ENCODE peak calls at places on chromosomes 7 and 10, in six cellular contexts. Z, W, B, Q, S and E are unnamed samples. For H3K4me1, the result is how much of the 10 kb centered on the place peaks cover.

GRCh38 chr7:1854521-1855395 is 184.7 kb downstream of the ELFN1 start:
- DNase-seq in Z (no peak), B (peak), Q (no peak), S (peak), W (no peak), E (peak)

GRCh38 chr7:39271386-39271785 is 293.7 kb downstream of the POU6F2 start:
- DNase-seq in Q (peak), S (no peak), B (peak), Z (peak), W (peak), E (no peak)

GRCh38 chr7:11775401-11775800 is 56.6 kb downstream of the THSD7A start:
- DNase-seq in B (no peak), W (no peak), Q (no peak), S (no peak), Z (no peak), E (no peak)

GRCh38 chr7:51139796-51140195 is 176.8 kb downstream of the COBL start:
- DNase-seq in B (no peak), Q (no peak), W (no peak), S (no peak), Z (peak), E (no peak)

GRCh38 chr10:97127960-97128850 is 57.6 kb downstream of the SLIT1 start:
- DNase-seq in S (peak), W (no peak), Z (peak), Q (no peak), B (no peak), E (no peak)

GRCh38 chr7:2118630-2119190 is 114.0 kb downstream of the MAD1L1 start:
- DNase-seq in Q (no peak), Z (no peak), S (no peak), W (no peak), B (no peak), E (no peak)

GRCh38 chr7:35003679-35004278 is 33.5 kb downstream of the DPY19L1 start:
- DNase-seq in W (no peak), B (peak), Z (peak), S (no peak), Q (peak), E (no peak)

GRCh38 chr10:133011883-133012282 is 69.5 kb upstream of the CFAP46 start:
- DNase-seq in B (no peak), Z (no peak), Q (no peak), S (no peak), W (no peak), E (peak)

GRCh38 chr10:61592581-61592980 is 70.1 kb upstream of the CABCOCO1 start:
- DNase-seq in W (no peak), Q (peak), Z (no peak), S (no peak), B (no peak), E (no peak)

GRCh38 chr10:11381023-11381422 is 230.4 kb downstream of the USP6NL start:
- DNase-seq in Q (no peak), S (no peak), B (no peak), Z (no peak), W (no peak), E (no peak)

GRCh38 chr10:36608866-36609265 is 516.5 kb upstream of the ANKRD30A start:
- DNase-seq in B (no peak), Q (no peak), W (no peak), Z (no peak), S (no peak), E (no peak)

GRCh38 chr7:23000597-23001360 is 13.2 kb downstream of the HYCC1 start:
- DNase-seq in Q (no peak), S (no peak), W (no peak), B (no peak), Z (no peak), E (no peak)

GRCh38 chr10:4809156-4809555 is 16.9 kb upstream of the AKR1E2 start:
- DNase-seq in Q (no peak), W (no peak), Z (no peak), B (no peak), S (no peak), E (no peak)

GRCh38 chr7:143892527-143893300 is 9.3 kb downstream of the TCAF1 start:
- DNase-seq in W (no peak), B (no peak), Q (no peak), Z (no peak), S (no peak), E (no peak)

GRCh38 chr7:137820677-137821420 is 25.9 kb downstream of the DGKI start:
- DNase-seq in Z (peak), B (no peak), W (peak), S (no peak), Q (no peak), E (peak)

GRCh38 chr10:3631709-3632330 is 153.2 kb downstream of the KLF6 start:
- DNase-seq in S (no peak), Z (no peak), Q (no peak), W (no peak), B (no peak), E (no peak)

GRCh38 chr10:47095848-47096612 is 184.8 kb downstream of the PTPN20 start:
- DNase-seq in Q (no peak), Z (no peak), S (no peak), W (no peak), B (no peak), E (no peak)

GRCh38 chr7:45177801-45178200 is 20.2 kb downstream of the RAMP3 start:
- DNase-seq in S (peak), Z (no peak), Q (no peak), B (no peak), W (no peak), E (peak)

GRCh38 chr7:140841316-140841715 is 83.4 kb downstream of the BRAF start:
- DNase-seq in B (no peak), Z (no peak), S (no peak), Q (no peak), W (no peak), E (no peak)

GRCh38 chr7:66419210-66419609 is 209.5 kb upstream of the KCTD7 start:
- DNase-seq in S (no peak), B (no peak), Z (no peak), Q (no peak), W (no peak), E (no peak)

GRCh38 chr10:24176658-24177057 is 32.3 kb upstream of the KIAA1217 start:
- DNase-seq in W (no peak), Q (no peak), S (no peak), Z (no peak), B (no peak), E (no peak)

GRCh38 chr10:31602541-31603244 is 283.7 kb downstream of the ZEB1 start:
- DNase-seq in B (peak), Q (peak), W (peak), Z (peak), S (peak), E (peak)

GRCh38 chr7:82288769-82289535 is 154.6 kb downstream of the CACNA2D1 start:
- DNase-seq in Q (no peak), S (no peak), W (no peak), B (no peak), Z (no peak), E (no peak)

GRCh38 chr10:26703974-26704373 is 6.5 kb downstream of the PDSS1 start:
- DNase-seq in B (no peak), Z (no peak), S (no peak), Q (no peak), W (no peak), E (no peak)

GRCh38 chr10:13672505-13672904 is 85.7 kb downstream of the PRPF18 start:
- DNase-seq in Z (no peak), B (no peak), S (peak), Q (no peak), W (no peak), E (no peak)

GRCh38 chr7:2198206-2198605 is 34.5 kb downstream of the MAD1L1 start:
- DNase-seq in B (no peak), S (no peak), Z (no peak), W (no peak), Q (peak), E (peak)

GRCh38 chr7:1290262-1291039 is 57.8 kb downstream of the UNCX start:
- DNase-seq in W (no peak), Q (peak), Z (peak), S (peak), B (no peak), E (no peak)

GRCh38 chr7:88219781-88220747 is at the start of gene SRI:
- DNase-seq in B (peak), Z (peak), Q (peak), W (peak), S (peak), E (peak)

DNA sequence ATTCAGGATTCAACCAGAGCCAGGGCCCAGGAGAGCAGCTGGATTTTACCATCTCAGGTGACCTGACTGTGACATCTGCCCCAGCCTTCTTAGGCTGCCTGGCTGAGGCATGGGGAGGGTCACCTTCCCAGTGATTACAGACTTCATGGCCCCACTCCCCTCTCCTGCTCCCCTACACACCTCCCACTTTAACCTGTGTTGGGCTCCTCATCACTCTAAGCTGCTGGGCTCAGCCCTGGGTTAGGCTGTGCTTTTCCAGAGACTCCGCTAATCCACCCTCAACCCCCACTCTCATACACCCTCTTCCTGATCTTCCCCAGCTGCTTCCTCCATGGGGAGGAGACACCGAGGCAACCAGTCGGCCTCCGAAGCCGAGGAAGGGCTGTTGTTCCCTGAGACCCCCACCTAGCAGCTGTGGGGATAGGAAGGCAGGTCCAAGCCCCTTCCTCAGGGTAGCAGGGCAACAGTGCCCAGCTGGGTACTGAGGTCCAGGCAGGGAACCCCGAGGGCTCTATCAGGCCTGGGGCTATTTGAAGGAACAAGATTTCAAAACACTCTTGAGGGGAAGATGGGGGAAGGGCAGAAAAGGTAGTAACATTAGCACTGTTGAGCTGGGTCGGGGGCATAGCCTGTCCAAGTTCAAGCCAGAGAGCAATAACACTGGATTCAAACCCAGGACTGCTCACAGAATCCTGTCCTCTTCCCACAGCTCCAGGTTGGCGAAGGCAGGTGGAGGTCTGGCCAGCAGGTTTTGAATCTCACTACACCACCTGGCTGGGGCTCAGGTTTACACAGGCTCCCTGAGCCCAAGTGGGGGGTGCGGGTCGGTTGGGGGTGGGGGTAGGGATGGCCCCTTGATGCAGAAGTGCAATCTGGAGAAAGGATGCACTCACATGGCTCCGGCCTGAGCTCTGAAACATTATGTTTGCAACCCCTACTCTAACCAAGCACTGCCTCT is 1.8 kb downstream of the IMPDH1 start:
- DNase-seq in S (no peak), B (no peak), Q (no peak), Z (no peak), W (no peak), E (peak)
- H3K4me3 ChIP-seq in S (no peak), B (no peak), Q (no peak), Z (no peak), W (peak), E (no peak)

GRCh38 chr7:16816820-16817219 is 12.0 kb upstream of the AGR2 start:
- DNase-seq in Q (no peak), B (no peak), W (no peak), Z (peak), S (no peak), E (no peak)

GRCh38 chr7:16826061-16826460 is 21.3 kb upstream of the AGR2 start:
- DNase-seq in Z (no peak), W (no peak), Q (no peak), B (no peak), S (no peak), E (no peak)

GRCh38 chr7:16817536-16817935 is 12.7 kb upstream of the AGR2 start:
- DNase-seq in Z (no peak), W (no peak), B (no peak), Q (no peak), S (no peak), E (no peak)

GRCh38 chr7:16818732-16819131 is 13.9 kb upstream of the AGR2 start:
- DNase-seq in Z (no peak), S (no peak), B (no peak), W (no peak), Q (no peak), E (no peak)

DNA sequence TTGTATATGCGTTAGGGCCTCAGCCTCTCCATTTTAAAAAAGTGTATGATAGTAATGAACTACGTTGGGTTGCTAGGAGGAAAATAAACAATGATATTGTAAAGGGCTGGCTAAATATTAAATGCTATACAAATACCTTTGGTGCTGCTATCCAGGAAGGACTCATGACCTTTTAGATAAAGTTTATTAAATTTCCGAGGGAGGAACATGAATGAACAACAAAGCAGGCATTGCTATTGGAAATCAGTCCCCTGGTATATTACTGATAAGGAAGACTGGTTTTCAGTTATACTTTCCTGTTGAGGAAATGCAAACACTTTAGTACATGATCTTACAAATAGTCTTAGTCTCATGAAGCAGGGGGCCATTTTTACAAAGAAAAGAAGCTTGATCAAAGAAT is 17.2 kb upstream of the AGR2 start:
- DNase-seq in W (no peak), S (no peak), B (no peak), Q (no peak), Z (no peak), E (no peak)
- H3K4me1 ChIP-seq in W (under half), S (under half), B (under half), Q (under half), Z (under half), E (under half)

GRCh38 chr10:29246449-29246848 is 42.4 kb upstream of the LYZL1 start:
- DNase-seq in S (no peak), B (no peak), Q (no peak), W (no peak), Z (no peak), E (no peak)

GRCh38 chr10:29245476-29245875 is 43.4 kb upstream of the LYZL1 start:
- DNase-seq in B (no peak), Z (peak), S (no peak), Q (no peak), W (no peak), E (no peak)

GRCh38 chr10:29250066-29250465 is 38.8 kb upstream of the LYZL1 start:
- DNase-seq in B (no peak), Z (no peak), W (no peak), Q (no peak), S (no peak), E (no peak)

GRCh38 chr10:29248156-29248555 is 40.7 kb upstream of the LYZL1 start:
- DNase-seq in Z (no peak), W (no peak), B (no peak), Q (no peak), S (no peak), E (no peak)

GRCh38 chr10:29248987-29249386 is 39.9 kb upstream of the LYZL1 start:
- DNase-seq in S (no peak), W (no peak), Z (no peak), Q (no peak), B (no peak), E (no peak)
- TF ChIP-seq POLR2A in S (no peak), W (no peak), Z (no peak), Q (no peak), B (no peak), E (no peak)

GRCh38 chr10:86311176-86311575 is 55.4 kb downstream of the GRID1 start:
- DNase-seq in Z (no peak), W (no peak), Q (no peak), B (no peak), S (peak), E (no peak)

GRCh38 chr10:86314616-86315520 is 51.7 kb downstream of the GRID1 start:
- DNase-seq in Q (no peak), Z (no peak), S (peak), W (no peak), B (no peak), E (no peak)

GRCh38 chr10:86311900-86312299 is 54.7 kb downstream of the GRID1 start:
- DNase-seq in S (peak), Z (no peak), W (no peak), B (no peak), Q (no peak), E (peak)

GRCh38 chr10:86313621-86314041 is 53.0 kb downstream of the GRID1 start:
- DNase-seq in S (peak), W (no peak), Q (no peak), Z (no peak), B (no peak), E (no peak)

DNA sequence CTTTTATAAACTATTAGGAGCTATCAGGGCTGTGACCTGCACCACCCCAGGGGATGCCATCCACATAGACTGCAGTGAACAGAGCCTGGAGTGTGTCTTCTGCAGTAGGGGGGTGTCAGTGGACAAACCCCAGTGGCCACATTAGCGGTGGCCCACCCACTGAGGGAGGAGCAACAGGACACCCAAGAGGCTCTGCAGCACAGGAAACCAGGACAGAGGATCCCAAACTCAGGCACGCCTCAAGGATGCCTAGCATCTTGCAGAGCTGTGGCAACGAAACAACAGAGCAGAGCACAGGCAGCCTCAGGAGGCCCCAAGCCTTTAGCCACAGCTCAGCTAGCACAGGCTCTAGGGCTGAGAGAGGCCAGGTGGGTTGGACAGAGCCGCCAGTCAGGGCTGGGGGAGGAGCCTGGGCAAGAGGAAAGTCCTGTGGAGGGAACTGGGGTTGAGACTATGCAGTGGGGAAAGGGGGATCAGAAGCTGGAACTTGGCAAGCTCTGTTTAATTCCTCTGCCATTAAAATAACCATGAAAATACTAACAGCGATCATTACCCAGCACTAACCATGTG is 53.8 kb downstream of the GRID1 start:
- DNase-seq in B (no peak), S (peak), Q (no peak), W (no peak), Z (no peak), E (no peak)
- H3K4me3 ChIP-seq in B (no peak), S (no peak), Q (no peak), W (no peak), Z (no peak), E (no peak)

DNA sequence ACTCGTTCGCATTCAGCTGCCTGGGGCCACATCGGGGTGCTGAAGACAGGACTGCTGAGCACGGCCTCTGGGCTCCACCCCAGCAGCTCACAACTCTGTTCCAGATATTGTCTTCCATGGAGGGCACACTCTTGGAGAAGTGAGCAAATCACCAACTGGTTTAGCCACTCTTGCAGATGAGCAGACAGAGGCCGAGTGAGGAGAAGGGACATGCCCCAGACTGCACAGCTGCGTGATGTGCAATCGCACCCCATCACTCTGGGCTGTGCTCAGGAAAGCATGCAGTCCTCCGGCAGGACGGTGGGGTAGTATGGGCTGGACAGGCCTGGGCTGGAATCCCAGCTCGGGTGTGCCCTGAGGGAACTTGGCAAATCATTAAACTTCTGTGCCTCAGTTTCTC is 111.6 kb downstream of the FAM53B start:
- DNase-seq in S (peak), W (no peak), B (no peak), Z (no peak), Q (no peak), E (no peak)
- H3K4me1 ChIP-seq in S (under half), W (half or more), B (under half), Z (under half), Q (half or more), E (under half)

GRCh38 chr7:148884299-148885022 is 370 bp upstream of the EZH2 start:
- DNase-seq in Q (peak), Z (peak), B (peak), W (peak), S (peak), E (peak)
- TF ChIP-seq POLR2A in Q (peak), Z (peak), B (peak), W (peak), S (peak), E (peak)

GRCh38 chr7:148700693-148701092 is 2.0 kb downstream of the CUL1 start:
- DNase-seq in W (no peak), Z (no peak), Q (no peak), S (no peak), B (peak), E (no peak)
- H3K4me3 ChIP-seq in W (peak), Z (no peak), Q (peak), S (no peak), B (no peak), E (peak)

GRCh38 chr10:6178581-6178980 is 24.2 kb upstream of the PFKFB3 start:
- DNase-seq in B (no peak), S (no peak), Q (no peak), Z (no peak), W (no peak), E (no peak)
- H3K4me1 ChIP-seq in B (under half), S (under half), Q (half or more), Z (under half), W (under half), E (under half)

GRCh38 chr7:102065226-102065625 is 221.4 kb upstream of the SH2B2 start:
- DNase-seq in Z (no peak), S (no peak), B (no peak), Q (no peak), W (no peak), E (no peak)

GRCh38 chr7:102068846-102069245 is 217.8 kb upstream of the SH2B2 start:
- DNase-seq in W (no peak), S (no peak), Z (no peak), Q (no peak), B (no peak), E (peak)

GRCh38 chr7:102064361-102065025 is 222.2 kb upstream of the SH2B2 start:
- DNase-seq in B (peak), Q (no peak), S (peak), W (peak), Z (peak), E (peak)

GRCh38 chr7:102063736-102064135 is 222.9 kb upstream of the SH2B2 start:
- DNase-seq in Z (no peak), S (no peak), Q (peak), W (no peak), B (peak), E (no peak)

GRCh38 chr7:102066476-102066875 is 220.2 kb upstream of the SH2B2 start:
- DNase-seq in Z (no peak), Q (no peak), S (no peak), B (no peak), W (no peak), E (no peak)
- TF ChIP-seq POLR2A in Z (no peak), Q (no peak), S (no peak), B (no peak), W (no peak), E (no peak)

GRCh38 chr7:6165521-6166325 is 106.7 kb downstream of the CYTH3 start:
- DNase-seq in S (no peak), Q (no peak), W (no peak), Z (no peak), B (no peak), E (no peak)
- H3K4me3 ChIP-seq in S (no peak), Q (no peak), W (no peak), Z (no peak), B (no peak), E (no peak)